ENCODE peak calls at places on chromosomes 6 and 20, in seven cellular contexts. T is CD4-positive, alpha-beta T cell; K is WTC11; Z is nephron progenitor cell; G is Calu3; V is HepG2; F is CD8-positive, alpha-beta T cell. L is an unnamed sample.
A peak's percentile ranks its signal among the peaks of the same experiment; 100 is the strongest.

GRCh38 chr6:28586273-28586672 is 60.6 kb downstream of the GPX5 start:
- DNase-seq in G (no peak), Z (no peak), T (no peak), K (no peak), F (no peak), V (peak; percentile 9), L (no peak)

GRCh38 chr6:21164768-21165326 is 428.7 kb upstream of the SOX4 start:
- DNase-seq in T (no peak), V (no peak), F (no peak), K (no peak), Z (no peak), G (no peak), L (no peak)

GRCh38 chr20:41887500-41887899 is 269.3 kb upstream of the CHD6 start:
- DNase-seq in T (no peak), V (no peak), K (no peak), Z (no peak), G (no peak), F (no peak), L (no peak)

GRCh38 chr20:8509809-8510208 is 377.7 kb downstream of the PLCB1 start:
- DNase-seq in Z (no peak), G (no peak), V (no peak), K (no peak), T (no peak), F (no peak), L (no peak)

GRCh38 chr6:148509789-148510581 is 167.3 kb downstream of the SASH1 start:
- DNase-seq in Z (no peak), K (no peak), G (no peak), V (no peak), T (no peak), F (no peak), L (no peak)

GRCh38 chr20:48656661-48657211 is 171.1 kb downstream of the PREX1 start:
- DNase-seq in K (peak; percentile 79), F (no peak), V (peak; percentile 66), T (no peak), Z (peak; percentile 38), G (peak; percentile 94), L (peak; percentile 40)

GRCh38 chr6:108832738-108833137 is 15.5 kb upstream of the ARMC2 start:
- DNase-seq in Z (no peak), K (no peak), V (no peak), G (no peak), T (no peak), F (no peak), L (no peak)

GRCh38 chr20:58017237-58017969 is 211.1 kb downstream of the ANKRD60 start:
- DNase-seq in V (peak; percentile 34), F (no peak), Z (no peak), K (no peak), T (no peak), G (peak; percentile 99), L (no peak)

GRCh38 chr6:155782739-155783459 is 327.3 kb upstream of the NOX3 start:
- DNase-seq in T (no peak), F (no peak), G (no peak), V (no peak), K (no peak), Z (no peak), L (no peak)

GRCh38 chr6:127938701-127939100 is 37.8 kb upstream of the THEMIS start:
- DNase-seq in V (no peak), Z (no peak), K (no peak), F (no peak), G (no peak), T (no peak), L (no peak)

GRCh38 chr20:57089701-57090144 is 176.7 kb downstream of the BMP7 start:
- DNase-seq in V (peak; percentile 63), K (peak; percentile 94), G (peak; percentile 95), T (peak; percentile 66), Z (peak; percentile 92), F (peak; percentile 44), L (peak; percentile 93)

GRCh38 chr6:161901740-161902426 is 628.0 kb upstream of the AGPAT4 start:
- DNase-seq in V (no peak), F (no peak), T (no peak), Z (no peak), K (no peak), G (no peak), L (no peak)

GRCh38 chr6:28368522-28368921 is 18.8 kb downstream of the ZKSCAN3 start:
- DNase-seq in G (no peak), Z (no peak), T (no peak), K (no peak), F (no peak), V (no peak), L (no peak)

GRCh38 chr6:14951704-14952103 is 294.2 kb upstream of the JARID2 start:
- DNase-seq in T (no peak), Z (no peak), V (no peak), G (no peak), K (no peak), F (no peak), L (no peak)

GRCh38 chr6:40789143-40789764 is 202.1 kb upstream of the LRFN2 start:
- DNase-seq in F (peak; percentile 33), T (no peak), V (no peak), Z (peak; percentile 15), G (no peak), K (no peak), L (peak; percentile 34)

GRCh38 chr6:32886674-32887383 is 32.8 kb downstream of the PSMB9 start:
- DNase-seq in K (no peak), Z (no peak), T (no peak), V (no peak), G (no peak), F (no peak), L (no peak)

DNA sequence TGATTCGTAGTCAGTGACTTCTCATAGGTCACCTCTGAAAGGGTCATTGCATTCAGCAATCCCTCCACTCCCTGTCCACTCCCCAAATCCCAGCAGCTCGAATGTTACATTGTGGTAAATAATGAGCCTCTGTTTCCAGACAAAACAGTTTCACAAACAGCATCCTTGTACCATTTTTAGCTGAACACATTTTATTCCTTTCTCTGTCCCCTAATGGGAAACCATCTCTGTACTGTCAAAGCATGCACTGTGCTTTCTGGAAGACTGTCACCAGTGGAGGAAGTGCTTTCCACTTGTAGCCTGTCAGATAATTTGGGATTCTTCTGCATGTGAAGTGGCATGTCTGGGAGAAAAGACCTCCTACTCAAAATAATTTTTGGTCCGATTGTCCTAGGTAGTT is 82.0 kb downstream of the SLC35F1 start:
- DNase-seq in Z (no peak), T (no peak), G (no peak), F (no peak), V (no peak), K (no peak), L (no peak)
- TF ChIP-seq CTCF in Z (no peak), T (no peak), G (no peak), F (no peak), V (no peak), K (no peak), L (no peak)

GRCh38 chr20:10647471-10647870 is 26.3 kb downstream of the JAG1 start:
- DNase-seq in F (no peak), T (no peak), K (peak; percentile 58), V (peak; percentile 56), G (no peak), Z (no peak), L (no peak)
- TF ChIP-seq CTCF in F (no peak), T (no peak), K (peak; percentile 19), V (peak; percentile 59), G (no peak), Z (peak; percentile 17), L (no peak)

GRCh38 chr6:68976260-68976659 is 341.2 kb downstream of the ADGRB3 start:
- DNase-seq in V (no peak), G (no peak), T (no peak), Z (no peak), K (peak; percentile 15), F (no peak), L (no peak)

GRCh38 chr6:68978411-68978810 is 343.3 kb downstream of the ADGRB3 start:
- DNase-seq in G (no peak), V (no peak), Z (no peak), K (no peak), F (no peak), T (no peak), L (no peak)

DNA sequence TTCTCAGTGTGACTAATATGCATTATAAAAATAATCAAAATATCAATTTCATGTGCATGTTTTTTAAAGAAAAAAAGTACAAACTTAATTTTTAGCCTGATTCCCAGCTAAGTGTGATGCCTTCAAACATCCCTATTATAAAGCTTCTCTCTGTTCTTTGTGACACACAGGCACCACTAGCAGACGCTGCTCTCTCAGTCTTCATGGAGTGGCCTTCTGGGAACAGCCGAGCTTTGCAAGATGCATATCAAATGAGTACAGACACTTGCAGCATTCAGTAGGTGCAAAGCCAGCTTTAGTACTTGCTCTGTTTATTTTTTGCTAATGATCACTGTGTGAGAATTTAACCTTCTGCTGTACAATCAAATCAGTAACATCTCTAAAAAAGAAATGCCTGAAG is 340.0 kb downstream of the ADGRB3 start:
- DNase-seq in V (no peak), Z (no peak), K (peak; percentile 19), F (no peak), T (no peak), G (peak; percentile 47), L (no peak)
- TF ChIP-seq CTCF in V (no peak), Z (no peak), K (no peak), F (no peak), T (no peak), G (no peak), L (no peak)

GRCh38 chr20:35762461-35762860 is 9.4 kb upstream of the PHF20 start:
- DNase-seq in F (no peak), K (no peak), V (no peak), Z (no peak), T (no peak), G (no peak), L (no peak)
- TF ChIP-seq CTCF in F (no peak), K (no peak), V (no peak), Z (no peak), T (no peak), G (no peak), L (no peak)

GRCh38 chr6:123393333-123393732 is 243.4 kb downstream of the TRDN start:
- DNase-seq in Z (no peak), T (no peak), G (no peak), K (no peak), V (peak; percentile 6), F (no peak), L (no peak)
- TF ChIP-seq CTCF in Z (no peak), T (no peak), G (peak; percentile 16), K (no peak), V (peak; percentile 26), F (no peak), L (peak; percentile 22)

GRCh38 chr6:137341721-137342195 is 122.6 kb upstream of the IFNGR1 start:
- DNase-seq in T (peak; percentile 57), K (peak; percentile 20), V (no peak), F (peak; percentile 51), Z (no peak), G (peak; percentile 52), L (no peak)
- TF ChIP-seq CTCF in T (peak; percentile 72), K (no peak), V (peak; percentile 56), F (peak; percentile 44), Z (no peak), G (peak; percentile 32), L (no peak)